ENCODE peak calls at places on chromosomes 7 and 10, in four cellular contexts. D is GM12865; C is GM13976; N is naive thymus-derived CD4-positive, alpha-beta T cell. S is an unnamed sample.

GRCh38 chr7:105306160-105306784 is 82.4 kb downstream of the SRPK2 start:
- DNase-seq in D (peak; percentile 7), C (no peak), N (no peak), S (no peak)

GRCh38 chr10:119742988-119743646 is 17.3 kb downstream of the INPP5F start:
- DNase-seq in D (no peak), C (no peak), N (no peak), S (no peak)

GRCh38 chr7:77538186-77538907 is 1.3 kb downstream of the PTPN12 start:
- DNase-seq in D (peak; percentile 41), C (peak; percentile 40), N (no peak), S (peak; percentile 73)

GRCh38 chr7:79199266-79199665 is 254.2 kb downstream of the MAGI2 start:
- DNase-seq in C (no peak), D (no peak), N (no peak), S (no peak)

GRCh38 chr10:85671530-85671929 is 695.1 kb downstream of the GRID1 start:
- DNase-seq in N (no peak), C (no peak), D (no peak), S (no peak)

GRCh38 chr10:3981300-3981699 is 196.3 kb upstream of the KLF6 start:
- DNase-seq in N (no peak), D (no peak), C (no peak), S (no peak)

GRCh38 chr10:92787557-92788152 is 60.7 kb upstream of the EXOC6 start:
- DNase-seq in C (no peak), D (no peak), N (no peak), S (no peak)

GRCh38 chr7:33698006-33698405 is 207.3 kb upstream of the BMPER start:
- DNase-seq in C (no peak), N (no peak), D (no peak), S (no peak)

GRCh38 chr10:47111329-47111862 is 188.6 kb upstream of the GDF10 start:
- DNase-seq in D (no peak), N (no peak), C (no peak), S (no peak)

GRCh38 chr7:137287651-137288258 is 55.8 kb downstream of the PTN start:
- DNase-seq in N (no peak), D (no peak), C (no peak), S (no peak)

GRCh38 chr7:150406565-150407421 is 27.7 kb downstream of the ZNF775 start:
- DNase-seq in N (no peak), D (peak; percentile 83), C (peak; percentile 57), S (no peak)

GRCh38 chr10:81874878-81875679 is at the start of gene NRG3:
- DNase-seq in C (peak; percentile 42), N (no peak), D (no peak), S (peak; percentile 77)

GRCh38 chr7:132380065-132380464 is 196.2 kb downstream of the PLXNA4 start:
- DNase-seq in C (no peak), N (no peak), D (no peak), S (no peak)

GRCh38 chr7:26794541-26794940 is 69.8 kb downstream of the SKAP2 start:
- DNase-seq in C (no peak), D (no peak), N (no peak), S (no peak)

GRCh38 chr7:18495412-18496335 is at the start of gene HDAC9:
- DNase-seq in N (no peak), C (peak; percentile 16), D (peak; percentile 82), S (peak; percentile 49)

GRCh38 chr7:86972072-86972471 is 87.4 kb downstream of the ELAPOR2 start:
- DNase-seq in D (no peak), C (no peak), N (no peak), S (no peak)

GRCh38 chr10:80407836-80408197 is 534 bp upstream of the PRXL2A start:
- DNase-seq in N (no peak), C (no peak), D (no peak), S (peak; percentile 65)

GRCh38 chr7:131107343-131108211 is 220.1 kb upstream of the MKLN1 start:
- DNase-seq in C (peak; percentile 90), D (peak; percentile 90), N (peak; percentile 53), S (peak; percentile 88)

S was measured in SK-N-SH.